ENCODE peak calls at places on chromosomes 6 and 20, in five cellular contexts. One of them, this sample, is unnamed.

GRCh38 chr6:106490453-106490852 is 129.9 kb downstream of the CRYBG1 start:
- DNase-seq in left cardiac atrium: no peak
- DNase-seq in psoas muscle: no peak
- DNase-seq in C1 segment of cervical spinal cord: no peak
- DNase-seq in A172: no peak
- DNase-seq in this sample: no peak

GRCh38 chr20:50992733-50993457 is 30.0 kb downstream of the KCNG1 start:
- DNase-seq in A172: peak
- DNase-seq in C1 segment of cervical spinal cord: no peak
- DNase-seq in left cardiac atrium: no peak
- DNase-seq in psoas muscle: no peak
- DNase-seq in this sample: peak

GRCh38 chr6:39227476-39227875 is 1.8 kb downstream of the KCNK5 start:
- DNase-seq in A172: no peak
- DNase-seq in C1 segment of cervical spinal cord: no peak
- DNase-seq in left cardiac atrium: no peak
- DNase-seq in psoas muscle: no peak
- DNase-seq in this sample: no peak

GRCh38 chr20:46720776-46721425 is 11.5 kb downstream of the SLC2A10 start:
- DNase-seq in C1 segment of cervical spinal cord: no peak
- DNase-seq in A172: peak
- DNase-seq in psoas muscle: no peak
- DNase-seq in left cardiac atrium: no peak
- DNase-seq in this sample: no peak

GRCh38 chr6:136334853-136335252 is 45.2 kb upstream of the BCLAF1 start:
- DNase-seq in psoas muscle: no peak
- DNase-seq in left cardiac atrium: no peak
- DNase-seq in C1 segment of cervical spinal cord: no peak
- DNase-seq in A172: no peak
- DNase-seq in this sample: no peak

GRCh38 chr6:51027283-51028065 is 208.8 kb downstream of the TFAP2B start:
- DNase-seq in C1 segment of cervical spinal cord: no peak
- DNase-seq in psoas muscle: no peak
- DNase-seq in A172: no peak
- DNase-seq in left cardiac atrium: no peak
- DNase-seq in this sample: no peak

GRCh38 chr6:169971171-169971861 is 219.9 kb downstream of the ERMARD start:
- DNase-seq in C1 segment of cervical spinal cord: no peak
- DNase-seq in A172: no peak
- DNase-seq in left cardiac atrium: no peak
- DNase-seq in psoas muscle: no peak
- DNase-seq in this sample: no peak

GRCh38 chr6:48962041-48962440 is 501.0 kb downstream of the MMUT start:
- DNase-seq in A172: no peak
- DNase-seq in C1 segment of cervical spinal cord: no peak
- DNase-seq in psoas muscle: no peak
- DNase-seq in left cardiac atrium: no peak
- DNase-seq in this sample: no peak

GRCh38 chr20:50708845-50709555 is 17.7 kb upstream of the RIPOR3 start:
- DNase-seq in A172: no peak
- DNase-seq in C1 segment of cervical spinal cord: no peak
- DNase-seq in psoas muscle: no peak
- DNase-seq in left cardiac atrium: no peak
- DNase-seq in this sample: no peak

GRCh38 chr6:2542858-2543218 is 207.9 kb downstream of the MYLK4 start:
- DNase-seq in psoas muscle: no peak
- DNase-seq in left cardiac atrium: no peak
- DNase-seq in A172: peak
- DNase-seq in C1 segment of cervical spinal cord: no peak
- DNase-seq in this sample: no peak

GRCh38 chr6:28003059-28003458 is 46.0 kb downstream of the OR2B6 start:
- DNase-seq in A172: no peak
- DNase-seq in C1 segment of cervical spinal cord: no peak
- DNase-seq in left cardiac atrium: no peak
- DNase-seq in psoas muscle: no peak
- DNase-seq in this sample: no peak

GRCh38 chr20:61970357-61970756 is 95.3 kb downstream of the TAF4 start:
- DNase-seq in psoas muscle: no peak
- DNase-seq in left cardiac atrium: no peak
- DNase-seq in A172: no peak
- DNase-seq in C1 segment of cervical spinal cord: no peak
- DNase-seq in this sample: no peak

GRCh38 chr6:71410164-71410566 is 121.6 kb downstream of the OGFRL1 start:
- DNase-seq in A172: peak
- DNase-seq in left cardiac atrium: no peak
- DNase-seq in C1 segment of cervical spinal cord: no peak
- DNase-seq in psoas muscle: no peak
- DNase-seq in this sample: no peak

GRCh38 chr6:37971711-37972410 is 152.3 kb downstream of the ZFAND3 start:
- DNase-seq in psoas muscle: no peak
- DNase-seq in C1 segment of cervical spinal cord: no peak
- DNase-seq in left cardiac atrium: no peak
- DNase-seq in A172: no peak
- DNase-seq in this sample: no peak

GRCh38 chr6:42354707-42355106 is 97.0 kb downstream of the TRERF1 start:
- DNase-seq in psoas muscle: no peak
- DNase-seq in A172: no peak
- DNase-seq in C1 segment of cervical spinal cord: no peak
- DNase-seq in left cardiac atrium: no peak
- DNase-seq in this sample: no peak

GRCh38 chr6:41427642-41428401 is 92.4 kb downstream of the NCR2 start:
- DNase-seq in left cardiac atrium: peak
- DNase-seq in A172: no peak
- DNase-seq in C1 segment of cervical spinal cord: no peak
- DNase-seq in psoas muscle: peak
- DNase-seq in this sample: peak

GRCh38 chr6:166258854-166259276 is 49.3 kb downstream of the PRR18 start:
- DNase-seq in psoas muscle: peak
- DNase-seq in A172: peak
- DNase-seq in C1 segment of cervical spinal cord: no peak
- DNase-seq in left cardiac atrium: peak
- DNase-seq in this sample: peak

GRCh38 chr20:57198359-57199072 is 67.9 kb downstream of the BMP7 start:
- DNase-seq in A172: peak
- DNase-seq in left cardiac atrium: no peak
- DNase-seq in C1 segment of cervical spinal cord: no peak
- DNase-seq in psoas muscle: no peak
- DNase-seq in this sample: no peak

GRCh38 chr6:129575378-129576118 is 134.4 kb downstream of the ARHGAP18 start:
- DNase-seq in C1 segment of cervical spinal cord: no peak
- DNase-seq in left cardiac atrium: no peak
- DNase-seq in A172: peak
- DNase-seq in psoas muscle: no peak
- DNase-seq in this sample: no peak

GRCh38 chr6:139539852-139540251 is 165.4 kb upstream of the CITED2 start:
- DNase-seq in A172: peak
- DNase-seq in C1 segment of cervical spinal cord: no peak
- DNase-seq in psoas muscle: peak
- DNase-seq in left cardiac atrium: peak
- DNase-seq in this sample: no peak

GRCh38 chr20:39853050-39853449 is 836.0 kb downstream of the MAFB start:
- DNase-seq in left cardiac atrium: no peak
- DNase-seq in psoas muscle: no peak
- DNase-seq in C1 segment of cervical spinal cord: no peak
- DNase-seq in A172: no peak
- DNase-seq in this sample: no peak

GRCh38 chr6:5422321-5422915 is 161.1 kb downstream of the FARS2 start:
- DNase-seq in A172: peak
- DNase-seq in C1 segment of cervical spinal cord: no peak
- DNase-seq in psoas muscle: no peak
- DNase-seq in left cardiac atrium: no peak
- DNase-seq in this sample: peak

GRCh38 chr20:48107560-48107959 is 322.3 kb upstream of the SULF2 start:
- DNase-seq in A172: no peak
- DNase-seq in left cardiac atrium: no peak
- DNase-seq in C1 segment of cervical spinal cord: no peak
- DNase-seq in psoas muscle: no peak
- DNase-seq in this sample: peak

GRCh38 chr6:129749749-129750120 is 39.8 kb upstream of the ARHGAP18 start:
- DNase-seq in C1 segment of cervical spinal cord: no peak
- DNase-seq in psoas muscle: no peak
- DNase-seq in left cardiac atrium: no peak
- DNase-seq in A172: peak
- DNase-seq in this sample: no peak

GRCh38 chr6:69961251-69961650 is 94.9 kb downstream of the COL19A1 start:
- DNase-seq in psoas muscle: no peak
- DNase-seq in A172: no peak
- DNase-seq in C1 segment of cervical spinal cord: no peak
- DNase-seq in left cardiac atrium: no peak
- DNase-seq in this sample: no peak

GRCh38 chr6:36625161-36625919 is 31.2 kb downstream of the SRSF3 start:
- DNase-seq in left cardiac atrium: no peak
- DNase-seq in psoas muscle: no peak
- DNase-seq in C1 segment of cervical spinal cord: no peak
- DNase-seq in A172: no peak
- DNase-seq in this sample: peak

GRCh38 chr20:45044084-45044573 is 56.8 kb downstream of the KCNS1 start:
- DNase-seq in psoas muscle: no peak
- DNase-seq in left cardiac atrium: no peak
- DNase-seq in C1 segment of cervical spinal cord: no peak
- DNase-seq in A172: peak
- DNase-seq in this sample: peak

GRCh38 chr20:10883166-10883565 is 209.4 kb upstream of the JAG1 start:
- DNase-seq in A172: no peak
- DNase-seq in left cardiac atrium: no peak
- DNase-seq in C1 segment of cervical spinal cord: no peak
- DNase-seq in psoas muscle: no peak
- DNase-seq in this sample: no peak

GRCh38 chr6:75863784-75864183 is 114.7 kb downstream of the MYO6 start:
- DNase-seq in psoas muscle: no peak
- DNase-seq in A172: no peak
- DNase-seq in C1 segment of cervical spinal cord: no peak
- DNase-seq in left cardiac atrium: no peak
- DNase-seq in this sample: no peak

GRCh38 chr6:2763876-2764540 is 1.2 kb upstream of the WRNIP1 start:
- DNase-seq in psoas muscle: no peak
- DNase-seq in C1 segment of cervical spinal cord: no peak
- DNase-seq in A172: no peak
- DNase-seq in left cardiac atrium: peak
- DNase-seq in this sample: peak

GRCh38 chr6:113786168-113786567 is 71.0 kb upstream of the MARCKS start:
- DNase-seq in psoas muscle: no peak
- DNase-seq in left cardiac atrium: no peak
- DNase-seq in A172: no peak
- DNase-seq in C1 segment of cervical spinal cord: no peak
- DNase-seq in this sample: no peak

GRCh38 chr20:33561981-33562601 is 72.2 kb downstream of the CBFA2T2 start:
- DNase-seq in psoas muscle: peak
- DNase-seq in A172: peak
- DNase-seq in C1 segment of cervical spinal cord: peak
- DNase-seq in left cardiac atrium: peak
- DNase-seq in this sample: peak

GRCh38 chr6:3958255-3958654 is 109.1 kb downstream of the FAM50B start:
- DNase-seq in psoas muscle: no peak
- DNase-seq in A172: no peak
- DNase-seq in left cardiac atrium: no peak
- DNase-seq in C1 segment of cervical spinal cord: no peak
- DNase-seq in this sample: no peak